ENCODE peak calls at places on chromosomes 1 and 21, in eight cellular contexts. One of them, this sample, is unnamed.

GRCh38 chr21:38841472-38841871 is 35.7 kb downstream of the ETS2 start:
- DNase-seq in caudate nucleus: no peak
- DNase-seq in activated CD8-positive, alpha-beta memory T cell treated with anti-CD3 and anti-CD28 coated beads for 48 hours: no peak
- DNase-seq in A172: no peak
- DNase-seq in adipocyte: no peak
- DNase-seq in ascending aorta: no peak
- DNase-seq in AG08396: no peak
- DNase-seq in NCI-H1930: no peak
- DNase-seq in this sample: no peak

GRCh38 chr1:235556807-235557206 is 52.6 kb upstream of the B3GALNT2 start:
- DNase-seq in caudate nucleus: no peak
- DNase-seq in activated CD8-positive, alpha-beta memory T cell treated with anti-CD3 and anti-CD28 coated beads for 48 hours: no peak
- DNase-seq in A172: no peak
- DNase-seq in adipocyte: no peak
- DNase-seq in ascending aorta: no peak
- DNase-seq in AG08396: no peak
- DNase-seq in NCI-H1930: no peak
- DNase-seq in this sample: no peak

GRCh38 chr1:81428998-81429397 is 371.7 kb upstream of the ADGRL2 start:
- DNase-seq in caudate nucleus: no peak
- DNase-seq in activated CD8-positive, alpha-beta memory T cell treated with anti-CD3 and anti-CD28 coated beads for 48 hours: no peak
- DNase-seq in A172: no peak
- DNase-seq in adipocyte: no peak
- DNase-seq in ascending aorta: no peak
- DNase-seq in AG08396: no peak
- DNase-seq in NCI-H1930: no peak
- DNase-seq in this sample: no peak

GRCh38 chr1:54131419-54131818 is 21.4 kb downstream of the CDCP2 start:
- DNase-seq in caudate nucleus: no peak
- DNase-seq in activated CD8-positive, alpha-beta memory T cell treated with anti-CD3 and anti-CD28 coated beads for 48 hours: no peak
- DNase-seq in A172: no peak
- DNase-seq in adipocyte: no peak
- DNase-seq in ascending aorta: no peak
- DNase-seq in AG08396: no peak
- DNase-seq in NCI-H1930: no peak
- DNase-seq in this sample: no peak

GRCh38 chr1:164576311-164577271 is 17.6 kb downstream of the PBX1 start:
- DNase-seq in caudate nucleus: peak
- DNase-seq in activated CD8-positive, alpha-beta memory T cell treated with anti-CD3 and anti-CD28 coated beads for 48 hours: no peak
- DNase-seq in A172: no peak
- DNase-seq in adipocyte: peak
- DNase-seq in ascending aorta: peak
- DNase-seq in AG08396: peak
- DNase-seq in NCI-H1930: no peak
- DNase-seq in this sample: peak

GRCh38 chr1:3863231-3863935 is 6.1 kb downstream of the DFFB start:
- DNase-seq in caudate nucleus: no peak
- DNase-seq in activated CD8-positive, alpha-beta memory T cell treated with anti-CD3 and anti-CD28 coated beads for 48 hours: no peak
- DNase-seq in A172: no peak
- DNase-seq in adipocyte: no peak
- DNase-seq in ascending aorta: no peak
- DNase-seq in AG08396: no peak
- DNase-seq in NCI-H1930: no peak
- DNase-seq in this sample: no peak

GRCh38 chr1:160308451-160309182 is 23.7 kb upstream of the PEX19 start:
- DNase-seq in caudate nucleus: no peak
- DNase-seq in activated CD8-positive, alpha-beta memory T cell treated with anti-CD3 and anti-CD28 coated beads for 48 hours: no peak
- DNase-seq in A172: no peak
- DNase-seq in adipocyte: peak
- DNase-seq in ascending aorta: no peak
- DNase-seq in AG08396: no peak
- DNase-seq in NCI-H1930: no peak
- DNase-seq in this sample: peak

GRCh38 chr1:40699787-40700186 is 8.3 kb downstream of the NFYC start:
- DNase-seq in caudate nucleus: no peak
- DNase-seq in activated CD8-positive, alpha-beta memory T cell treated with anti-CD3 and anti-CD28 coated beads for 48 hours: no peak
- DNase-seq in A172: no peak
- DNase-seq in adipocyte: no peak
- DNase-seq in ascending aorta: no peak
- DNase-seq in AG08396: no peak
- DNase-seq in NCI-H1930: no peak
- DNase-seq in this sample: no peak

GRCh38 chr21:16954787-16955186 is 558.1 kb upstream of the CXADR start:
- DNase-seq in caudate nucleus: no peak
- DNase-seq in activated CD8-positive, alpha-beta memory T cell treated with anti-CD3 and anti-CD28 coated beads for 48 hours: no peak
- DNase-seq in A172: no peak
- DNase-seq in adipocyte: no peak
- DNase-seq in ascending aorta: no peak
- DNase-seq in AG08396: no peak
- DNase-seq in NCI-H1930: no peak
- DNase-seq in this sample: no peak

GRCh38 chr1:245441699-245442098 is 286.9 kb downstream of the KIF26B start:
- DNase-seq in caudate nucleus: no peak
- DNase-seq in activated CD8-positive, alpha-beta memory T cell treated with anti-CD3 and anti-CD28 coated beads for 48 hours: no peak
- DNase-seq in A172: peak
- DNase-seq in adipocyte: no peak
- DNase-seq in ascending aorta: no peak
- DNase-seq in AG08396: no peak
- DNase-seq in NCI-H1930: no peak
- DNase-seq in this sample: no peak

GRCh38 chr1:31886866-31887265 is 51.3 kb downstream of the PTP4A2 start:
- DNase-seq in caudate nucleus: no peak
- DNase-seq in activated CD8-positive, alpha-beta memory T cell treated with anti-CD3 and anti-CD28 coated beads for 48 hours: no peak
- DNase-seq in A172: no peak
- DNase-seq in adipocyte: no peak
- DNase-seq in ascending aorta: no peak
- DNase-seq in AG08396: no peak
- DNase-seq in NCI-H1930: no peak
- DNase-seq in this sample: no peak

GRCh38 chr1:94020764-94021579 is 100.0 kb downstream of the ABCA4 start:
- DNase-seq in caudate nucleus: no peak
- DNase-seq in activated CD8-positive, alpha-beta memory T cell treated with anti-CD3 and anti-CD28 coated beads for 48 hours: no peak
- DNase-seq in A172: peak
- DNase-seq in adipocyte: peak
- DNase-seq in ascending aorta: no peak
- DNase-seq in AG08396: peak
- DNase-seq in NCI-H1930: no peak
- DNase-seq in this sample: peak

GRCh38 chr1:235998812-235999211 is 66.1 kb downstream of the NID1 start:
- DNase-seq in caudate nucleus: no peak
- DNase-seq in activated CD8-positive, alpha-beta memory T cell treated with anti-CD3 and anti-CD28 coated beads for 48 hours: peak
- DNase-seq in A172: peak
- DNase-seq in adipocyte: no peak
- DNase-seq in ascending aorta: peak
- DNase-seq in AG08396: no peak
- DNase-seq in NCI-H1930: no peak
- DNase-seq in this sample: no peak

GRCh38 chr1:159942700-159943640 is 2.4 kb downstream of the IGSF9 start:
- DNase-seq in caudate nucleus: no peak
- DNase-seq in activated CD8-positive, alpha-beta memory T cell treated with anti-CD3 and anti-CD28 coated beads for 48 hours: no peak
- DNase-seq in A172: no peak
- DNase-seq in adipocyte: no peak
- DNase-seq in ascending aorta: no peak
- DNase-seq in AG08396: no peak
- DNase-seq in NCI-H1930: no peak
- DNase-seq in this sample: no peak

GRCh38 chr1:78491311-78492071 is 717 bp downstream of the PTGFR start:
- DNase-seq in caudate nucleus: no peak
- DNase-seq in activated CD8-positive, alpha-beta memory T cell treated with anti-CD3 and anti-CD28 coated beads for 48 hours: no peak
- DNase-seq in A172: peak
- DNase-seq in adipocyte: peak
- DNase-seq in ascending aorta: no peak
- DNase-seq in AG08396: peak
- DNase-seq in NCI-H1930: no peak
- DNase-seq in this sample: peak

GRCh38 chr1:7387053-7387861 is 383.8 kb upstream of the VAMP3 start:
- DNase-seq in caudate nucleus: no peak
- DNase-seq in activated CD8-positive, alpha-beta memory T cell treated with anti-CD3 and anti-CD28 coated beads for 48 hours: no peak
- DNase-seq in A172: no peak
- DNase-seq in adipocyte: no peak
- DNase-seq in ascending aorta: peak
- DNase-seq in AG08396: no peak
- DNase-seq in NCI-H1930: no peak
- DNase-seq in this sample: no peak

GRCh38 chr1:24861821-24862727 is 68.0 kb downstream of the RUNX3 start:
- DNase-seq in caudate nucleus: no peak
- DNase-seq in activated CD8-positive, alpha-beta memory T cell treated with anti-CD3 and anti-CD28 coated beads for 48 hours: no peak
- DNase-seq in A172: peak
- DNase-seq in adipocyte: peak
- DNase-seq in ascending aorta: no peak
- DNase-seq in AG08396: no peak
- DNase-seq in NCI-H1930: no peak
- DNase-seq in this sample: no peak

GRCh38 chr1:74426208-74426932 is 86.0 kb downstream of the LRRC53 start:
- DNase-seq in caudate nucleus: no peak
- DNase-seq in activated CD8-positive, alpha-beta memory T cell treated with anti-CD3 and anti-CD28 coated beads for 48 hours: no peak
- DNase-seq in A172: no peak
- DNase-seq in adipocyte: peak
- DNase-seq in ascending aorta: no peak
- DNase-seq in AG08396: no peak
- DNase-seq in NCI-H1930: peak
- DNase-seq in this sample: no peak

GRCh38 chr21:38925923-38926322 is 120.2 kb downstream of the ETS2 start:
- DNase-seq in caudate nucleus: no peak
- DNase-seq in activated CD8-positive, alpha-beta memory T cell treated with anti-CD3 and anti-CD28 coated beads for 48 hours: no peak
- DNase-seq in A172: peak
- DNase-seq in adipocyte: peak
- DNase-seq in ascending aorta: peak
- DNase-seq in AG08396: peak
- DNase-seq in NCI-H1930: no peak
- DNase-seq in this sample: peak

GRCh38 chr1:180939706-180940094 is 27.0 kb downstream of the KIAA1614 start:
- DNase-seq in caudate nucleus: no peak
- DNase-seq in activated CD8-positive, alpha-beta memory T cell treated with anti-CD3 and anti-CD28 coated beads for 48 hours: no peak
- DNase-seq in A172: no peak
- DNase-seq in adipocyte: no peak
- DNase-seq in ascending aorta: no peak
- DNase-seq in AG08396: no peak
- DNase-seq in NCI-H1930: no peak
- DNase-seq in this sample: no peak

GRCh38 chr1:212366901-212367300 is 47.8 kb downstream of the PACC1 start:
- DNase-seq in caudate nucleus: no peak
- DNase-seq in activated CD8-positive, alpha-beta memory T cell treated with anti-CD3 and anti-CD28 coated beads for 48 hours: no peak
- DNase-seq in A172: no peak
- DNase-seq in adipocyte: peak
- DNase-seq in ascending aorta: no peak
- DNase-seq in AG08396: peak
- DNase-seq in NCI-H1930: no peak
- DNase-seq in this sample: peak

GRCh38 chr1:234724517-234725176 is 114.7 kb upstream of the IRF2BP2 start:
- DNase-seq in caudate nucleus: peak
- DNase-seq in activated CD8-positive, alpha-beta memory T cell treated with anti-CD3 and anti-CD28 coated beads for 48 hours: no peak
- DNase-seq in A172: no peak
- DNase-seq in adipocyte: no peak
- DNase-seq in ascending aorta: peak
- DNase-seq in AG08396: no peak
- DNase-seq in NCI-H1930: peak
- DNase-seq in this sample: no peak

GRCh38 chr21:31530918-31531705 is 128.4 kb upstream of the SOD1 start:
- DNase-seq in caudate nucleus: no peak
- DNase-seq in activated CD8-positive, alpha-beta memory T cell treated with anti-CD3 and anti-CD28 coated beads for 48 hours: no peak
- DNase-seq in A172: no peak
- DNase-seq in adipocyte: no peak
- DNase-seq in ascending aorta: no peak
- DNase-seq in AG08396: no peak
- DNase-seq in NCI-H1930: peak
- DNase-seq in this sample: no peak

GRCh38 chr1:93324486-93325464 is 20.9 kb upstream of the DR1 start:
- DNase-seq in caudate nucleus: no peak
- DNase-seq in activated CD8-positive, alpha-beta memory T cell treated with anti-CD3 and anti-CD28 coated beads for 48 hours: no peak
- DNase-seq in A172: peak
- DNase-seq in adipocyte: peak
- DNase-seq in ascending aorta: no peak
- DNase-seq in AG08396: no peak
- DNase-seq in NCI-H1930: no peak
- DNase-seq in this sample: peak

GRCh38 chr1:76690784-76691183 is 176.5 kb upstream of the ST6GALNAC5 start:
- DNase-seq in caudate nucleus: no peak
- DNase-seq in activated CD8-positive, alpha-beta memory T cell treated with anti-CD3 and anti-CD28 coated beads for 48 hours: no peak
- DNase-seq in A172: no peak
- DNase-seq in adipocyte: peak
- DNase-seq in ascending aorta: no peak
- DNase-seq in AG08396: no peak
- DNase-seq in NCI-H1930: no peak
- DNase-seq in this sample: no peak

GRCh38 chr1:234589854-234590620 is 19.9 kb downstream of the IRF2BP2 start:
- DNase-seq in caudate nucleus: no peak
- DNase-seq in activated CD8-positive, alpha-beta memory T cell treated with anti-CD3 and anti-CD28 coated beads for 48 hours: no peak
- DNase-seq in A172: peak
- DNase-seq in adipocyte: no peak
- DNase-seq in ascending aorta: no peak
- DNase-seq in AG08396: peak
- DNase-seq in NCI-H1930: no peak
- DNase-seq in this sample: peak

GRCh38 chr1:155091071-155092051 is 12.7 kb downstream of the EFNA3 start:
- DNase-seq in caudate nucleus: peak
- DNase-seq in activated CD8-positive, alpha-beta memory T cell treated with anti-CD3 and anti-CD28 coated beads for 48 hours: peak
- DNase-seq in A172: peak
- DNase-seq in adipocyte: peak
- DNase-seq in ascending aorta: peak
- DNase-seq in AG08396: peak
- DNase-seq in NCI-H1930: peak
- DNase-seq in this sample: peak

GRCh38 chr1:11671205-11671543 is 7.2 kb downstream of the FBXO6 start:
- DNase-seq in caudate nucleus: no peak
- DNase-seq in activated CD8-positive, alpha-beta memory T cell treated with anti-CD3 and anti-CD28 coated beads for 48 hours: no peak
- DNase-seq in A172: no peak
- DNase-seq in adipocyte: no peak
- DNase-seq in ascending aorta: no peak
- DNase-seq in AG08396: no peak
- DNase-seq in NCI-H1930: no peak
- DNase-seq in this sample: no peak

GRCh38 chr1:91872560-91873081 is 13.3 kb downstream of the TGFBR3 start:
- DNase-seq in caudate nucleus: no peak
- DNase-seq in activated CD8-positive, alpha-beta memory T cell treated with anti-CD3 and anti-CD28 coated beads for 48 hours: no peak
- DNase-seq in A172: peak
- DNase-seq in adipocyte: no peak
- DNase-seq in ascending aorta: no peak
- DNase-seq in AG08396: no peak
- DNase-seq in NCI-H1930: no peak
- DNase-seq in this sample: no peak

GRCh38 chr1:154860154-154860870 is 9.8 kb downstream of the KCNN3 start:
- DNase-seq in caudate nucleus: no peak
- DNase-seq in activated CD8-positive, alpha-beta memory T cell treated with anti-CD3 and anti-CD28 coated beads for 48 hours: no peak
- DNase-seq in A172: peak
- DNase-seq in adipocyte: no peak
- DNase-seq in ascending aorta: no peak
- DNase-seq in AG08396: no peak
- DNase-seq in NCI-H1930: no peak
- DNase-seq in this sample: no peak

GRCh38 chr1:57736940-57737339 is 313.1 kb upstream of the DAB1 start:
- DNase-seq in caudate nucleus: no peak
- DNase-seq in activated CD8-positive, alpha-beta memory T cell treated with anti-CD3 and anti-CD28 coated beads for 48 hours: no peak
- DNase-seq in A172: no peak
- DNase-seq in adipocyte: no peak
- DNase-seq in ascending aorta: no peak
- DNase-seq in AG08396: no peak
- DNase-seq in NCI-H1930: no peak
- DNase-seq in this sample: no peak

GRCh38 chr1:39283858-39284257 is 79.4 kb downstream of the MACF1 start:
- DNase-seq in caudate nucleus: no peak
- DNase-seq in activated CD8-positive, alpha-beta memory T cell treated with anti-CD3 and anti-CD28 coated beads for 48 hours: no peak
- DNase-seq in A172: no peak
- DNase-seq in adipocyte: no peak
- DNase-seq in ascending aorta: no peak
- DNase-seq in AG08396: no peak
- DNase-seq in NCI-H1930: no peak
- DNase-seq in this sample: no peak

This sample was measured in fibroblast of gingiva.